ENCODE peak calls at places on chromosomes 16 and 17, in six cellular contexts. V is AG04450; Y is endodermal cell; W is CD4-positive, alpha-beta memory T cell; M is GM23248; C is aorta. H is an unnamed sample.
A peak's percentile ranks its signal among the peaks of the same experiment; 100 is the strongest.

GRCh38 chr17:36742267-36743000 is 141.1 kb downstream of the MRM1 start:
- DNase-seq in V (no peak), Y (peak; percentile 86), W (no peak), M (no peak), C (no peak), H (peak; percentile 55)

GRCh38 chr17:11668633-11669032 is 70.4 kb downstream of the DNAH9 start:
- DNase-seq in V (no peak), Y (peak; percentile 79), W (no peak), M (no peak), C (no peak), H (no peak)

GRCh38 chr17:51540151-51540550 is 279.8 kb downstream of the UTP18 start:
- DNase-seq in V (no peak), Y (no peak), W (peak; percentile 8), M (no peak), C (no peak), H (no peak)

GRCh38 chr17:56699186-56699895 is 105.8 kb downstream of the NOG start:
- DNase-seq in V (peak; percentile 94), Y (peak; percentile 97), W (no peak), M (peak; percentile 99), C (peak; percentile 74), H (peak; percentile 63)

GRCh38 chr17:47265983-47266541 is 12.4 kb downstream of the ITGB3 start:
- DNase-seq in V (no peak), Y (no peak), W (no peak), M (peak; percentile 80), C (no peak), H (no peak)

GRCh38 chr16:57013268-57013667 is 23.9 kb downstream of the NLRC5 start:
- DNase-seq in V (no peak), Y (no peak), W (no peak), M (peak; percentile 76), C (no peak), H (no peak)

GRCh38 chr16:72959301-72959996 is 88.5 kb downstream of the ZFHX3 start:
- DNase-seq in V (no peak), Y (no peak), W (no peak), M (no peak), C (no peak), H (no peak)

GRCh38 chr17:50863221-50863843 is 2.8 kb downstream of the TOB1 start:
- DNase-seq in V (no peak), Y (peak; percentile 91), W (peak; percentile 17), M (peak; percentile 59), C (peak; percentile 65), H (peak; percentile 58)

GRCh38 chr17:46942441-46943217 is 19.7 kb downstream of the GOSR2 start:
- DNase-seq in V (peak; percentile 43), Y (peak; percentile 96), W (peak; percentile 25), M (peak; percentile 84), C (peak; percentile 75), H (no peak)

GRCh38 chr17:66458782-66459181 is 156.4 kb downstream of the PRKCA start:
- DNase-seq in V (no peak), Y (no peak), W (no peak), M (no peak), C (no peak), H (no peak)

GRCh38 chr17:66461343-66461995 is 159.1 kb downstream of the PRKCA start:
- DNase-seq in V (no peak), Y (no peak), W (no peak), M (no peak), C (no peak), H (no peak)

GRCh38 chr17:66462010-66462409 is 159.6 kb downstream of the PRKCA start:
- DNase-seq in V (no peak), Y (no peak), W (no peak), M (no peak), C (no peak), H (no peak)

GRCh38 chr17:66460558-66460957 is 158.1 kb downstream of the PRKCA start:
- DNase-seq in V (no peak), Y (no peak), W (no peak), M (no peak), C (no peak), H (no peak)

DNA sequence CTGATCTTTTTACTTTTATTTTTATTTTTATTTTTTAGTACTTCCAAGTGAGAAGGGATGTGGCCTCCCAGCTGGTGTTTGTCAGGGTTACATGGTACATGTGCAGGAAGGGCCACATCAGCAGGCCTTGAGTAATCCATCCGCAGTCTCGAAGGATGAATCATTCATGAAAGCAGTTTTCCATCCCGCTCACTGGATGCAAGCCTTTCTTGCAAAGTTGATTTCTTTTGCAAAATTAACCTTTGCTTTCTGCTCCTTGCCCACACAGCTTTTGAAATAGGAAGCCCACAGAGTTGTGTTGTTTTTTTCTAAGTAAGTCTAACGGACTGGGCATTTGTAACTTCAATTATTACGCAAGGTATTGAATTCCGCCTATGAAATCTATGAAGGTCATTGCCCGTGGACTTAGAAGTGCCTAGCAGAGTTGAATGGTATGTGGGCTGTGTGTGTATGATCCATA is 157.4 kb downstream of the PRKCA start:
- DNase-seq in V (peak; percentile 97), Y (no peak), W (no peak), M (peak; percentile 99), C (peak; percentile 70), H (no peak)
- H3K27ac ChIP-seq in V (peak overlapping the region; percentile 95), Y (no peak overlapping the region), W (no peak overlapping the region), M (peak overlapping the region; percentile 96), C (no peak overlapping the region), H (peak overlapping the region; percentile 78)

GRCh38 chr17:44672479-44673093 is 16.3 kb downstream of the MEIOC start:
- DNase-seq in V (no peak), Y (no peak), W (no peak), M (peak; percentile 55), C (no peak), H (no peak)

GRCh38 chr17:44673893-44674292 is 15.7 kb downstream of the CCDC43 start:
- DNase-seq in V (no peak), Y (no peak), W (no peak), M (no peak), C (no peak), H (no peak)

GRCh38 chr17:44677136-44677535 is 12.4 kb downstream of the CCDC43 start:
- DNase-seq in V (no peak), Y (no peak), W (no peak), M (peak; percentile 17), C (no peak), H (no peak)
- H3K27ac ChIP-seq in V (no peak overlapping the region), Y (no peak overlapping the region), W (no peak overlapping the region), M (no peak overlapping the region), C (no peak overlapping the region), H (no peak overlapping the region)

GRCh38 chr17:60959696-60960095 is 282.0 kb downstream of the BCAS3 start:
- DNase-seq in V (no peak), Y (no peak), W (no peak), M (no peak), C (no peak), H (no peak)
- H3K27ac ChIP-seq in V (no peak overlapping the region), Y (no peak overlapping the region), W (no peak overlapping the region), M (no peak overlapping the region), C (no peak overlapping the region), H (no peak overlapping the region)

DNA sequence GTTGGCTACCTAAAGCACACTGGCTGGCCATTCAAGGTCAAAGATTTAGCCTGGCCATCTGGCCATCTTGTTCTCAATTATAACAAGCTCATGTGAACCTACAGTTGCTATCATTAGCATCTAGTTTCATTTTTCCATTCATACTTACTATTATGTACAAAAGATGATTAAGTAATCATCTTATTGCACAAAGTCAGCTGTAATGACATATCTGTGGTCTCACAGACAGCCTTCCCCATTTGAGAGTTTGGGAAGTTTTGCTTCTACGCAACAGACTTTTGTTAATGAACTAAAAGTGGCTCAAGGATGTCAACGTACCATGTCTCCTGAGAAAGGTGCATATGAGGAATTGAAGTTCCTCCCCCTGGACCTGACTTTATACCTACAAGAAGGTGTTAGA is 51.3 kb downstream of the HS3ST3B1 start:
- DNase-seq in V (no peak), Y (peak; percentile 7), W (no peak), M (no peak), C (no peak), H (no peak)
- H3K27ac ChIP-seq in V (no peak overlapping the region), Y (no peak overlapping the region), W (no peak overlapping the region), M (no peak overlapping the region), C (no peak overlapping the region), H (peak overlapping the region; percentile 73)

GRCh38 chr16:15966420-15967222 is 17.2 kb downstream of the ABCC1 start:
- DNase-seq in V (peak; percentile 61), Y (no peak), W (no peak), M (peak; percentile 91), C (no peak), H (no peak)
- H3K27ac ChIP-seq in V (peak overlapping the region; percentile 81), Y (no peak overlapping the region), W (no peak overlapping the region), M (peak overlapping the region; percentile 62), C (no peak overlapping the region), H (peak overlapping the region; percentile 13)

GRCh38 chr16:89892055-89892630 is 18.8 kb downstream of the TCF25 start:
- DNase-seq in V (no peak), Y (no peak), W (no peak), M (no peak), C (no peak), H (no peak)
- H3K27ac ChIP-seq in V (no peak overlapping the region), Y (no peak overlapping the region), W (no peak overlapping the region), M (no peak overlapping the region), C (no peak overlapping the region), H (no peak overlapping the region)

DNA sequence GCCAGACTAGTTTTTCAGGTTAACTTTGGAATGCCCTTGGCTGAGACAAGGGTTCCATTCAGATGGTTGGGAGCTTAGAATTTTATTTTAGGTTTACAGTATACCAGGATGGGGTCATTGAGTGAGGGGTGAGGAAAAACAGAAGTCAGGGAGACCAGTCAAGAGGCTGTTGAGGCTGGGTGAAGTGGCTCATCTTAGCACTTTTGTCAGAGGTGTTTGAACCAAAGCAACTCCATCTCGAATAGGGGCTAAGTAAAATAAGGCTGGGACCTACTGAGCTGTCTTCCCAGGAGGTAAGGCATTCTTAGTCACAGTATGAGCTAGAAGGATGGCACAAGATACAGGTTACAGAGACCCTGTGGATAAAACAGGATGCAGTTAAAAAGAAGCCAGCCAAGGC is 3.0 kb upstream of the TMEM231 start:
- DNase-seq in V (no peak), Y (no peak), W (no peak), M (no peak), C (no peak), H (no peak)
- H3K27ac ChIP-seq in V (no peak overlapping the region), Y (no peak overlapping the region), W (no peak overlapping the region), M (no peak overlapping the region), C (no peak overlapping the region), H (no peak overlapping the region)

DNA sequence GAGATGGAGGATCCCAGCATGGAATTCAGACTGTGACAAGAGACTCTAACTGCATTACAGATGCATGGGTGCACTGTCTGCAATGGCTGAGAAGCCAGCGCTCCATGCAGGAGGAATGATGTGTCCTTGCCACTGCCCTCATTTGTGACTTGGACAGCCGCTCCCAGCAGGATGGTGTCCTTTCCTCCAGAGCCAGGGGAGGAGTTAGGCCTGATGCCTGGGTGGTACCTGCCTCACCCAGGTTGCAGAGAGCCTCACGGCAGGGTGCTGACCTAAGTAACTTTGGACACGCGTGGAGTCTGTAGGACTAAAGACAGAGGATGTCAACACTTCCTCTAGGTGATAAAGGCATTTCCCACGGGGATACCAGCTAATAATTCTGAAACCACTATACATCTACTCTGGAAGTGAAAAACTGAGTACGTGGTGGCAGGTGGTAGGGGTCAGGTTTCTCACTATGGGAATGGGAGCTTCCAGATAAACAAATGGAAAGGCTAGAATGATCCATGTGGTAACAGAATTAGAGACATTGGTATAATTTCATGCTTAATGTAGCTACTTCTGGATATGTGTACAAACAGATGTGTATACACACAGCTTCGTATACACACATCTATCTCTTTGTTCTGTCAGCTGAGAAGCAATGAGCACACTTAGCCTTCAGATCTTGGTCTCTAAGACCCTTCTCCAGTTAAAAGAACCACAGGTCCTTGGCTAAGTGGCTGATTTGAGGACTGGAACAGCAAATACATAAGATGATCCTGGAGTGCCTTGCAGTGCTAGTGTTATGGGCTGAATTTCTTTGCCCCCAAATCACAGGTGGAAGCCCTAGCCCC is 13.7 kb upstream of the CSNK1D start:
- DNase-seq in V (no peak), Y (no peak), W (no peak), M (no peak), C (no peak), H (peak; percentile 19)
- H3K27ac ChIP-seq in V (peak overlapping the region; percentile 82), Y (no peak overlapping the region), W (no peak overlapping the region), M (no peak overlapping the region), C (no peak overlapping the region), H (peak overlapping the region; percentile 70)

H was measured in left lung.